ENCODE peak calls at places on chromosomes 13 and 19, in seven cellular contexts. X is H9, Y is H1, S is mesendoderm, F is neuronal stem cell, U is trophoblast cell, B is mesenchymal stem cell. E is an unnamed sample.

GRCh38 chr13:30576528-30576927 is 41.2 kb upstream of the USPL1 start:
- DNase-seq in U (no peak), X (no peak), S (no peak), Y (no peak), B (peak), F (no peak), E (peak)

GRCh38 chr13:78998736-78999135 is 339.8 kb upstream of the OBI1 start:
- DNase-seq in U (no peak), X (no peak), F (no peak), B (no peak), S (no peak), Y (no peak), E (no peak)

GRCh38 chr13:50732712-50733111 is 110.8 kb downstream of the DLEU7 start:
- DNase-seq in S (no peak), U (no peak), X (no peak), F (no peak), Y (no peak), B (peak), E (peak)

GRCh38 chr19:311813-312261 is 20.6 kb upstream of the PLPP2 start:
- DNase-seq in B (no peak), F (no peak), U (no peak), X (no peak), Y (no peak), S (no peak), E (no peak)

GRCh38 chr13:27641711-27642502 is 20.2 kb downstream of the POLR1D start:
- DNase-seq in U (no peak), Y (no peak), S (no peak), X (no peak), B (no peak), F (no peak), E (no peak)

GRCh38 chr19:46232029-46232428 is 2.5 kb downstream of the IGFL1 start:
- DNase-seq in X (no peak), Y (no peak), S (no peak), B (no peak), F (no peak), U (peak), E (no peak)

GRCh38 chr13:72599148-72599743 is 128.2 kb downstream of the MZT1 start:
- DNase-seq in X (no peak), F (no peak), U (no peak), S (no peak), Y (no peak), B (no peak), E (no peak)

GRCh38 chr13:73141292-73141771 is 82.5 kb downstream of the KLF5 start:
- DNase-seq in S (no peak), B (peak), U (no peak), Y (no peak), X (no peak), F (peak), E (peak)

GRCh38 chr19:44890366-44891015 is 563 bp upstream of the TOMM40 start:
- DNase-seq in B (peak), F (peak), Y (peak), X (peak), U (peak), S (peak), E (peak)

GRCh38 chr19:14580623-14581237 is 2.2 kb upstream of the CLEC17A start:
- DNase-seq in S (no peak), B (no peak), U (no peak), F (no peak), Y (no peak), X (no peak), E (no peak)

GRCh38 chr13:38395505-38395803 is 45.8 kb downstream of the UFM1 start:
- DNase-seq in Y (no peak), U (no peak), F (no peak), S (peak), B (no peak), X (no peak), E (no peak)

GRCh38 chr13:100517706-100518105 is 70.9 kb downstream of the GGACT start:
- DNase-seq in U (no peak), B (no peak), X (no peak), Y (no peak), F (no peak), S (no peak), E (no peak)

GRCh38 chr19:782195-783043 is 14.8 kb upstream of the PTBP1 start:
- DNase-seq in B (peak), X (peak), U (no peak), F (peak), S (peak), Y (peak), E (peak)

GRCh38 chr13:39893808-39894207 is 238.3 kb downstream of the COG6 start:
- DNase-seq in B (no peak), X (no peak), Y (no peak), F (no peak), U (no peak), S (no peak), E (no peak)

GRCh38 chr13:33353210-33353609 is 67.7 kb upstream of the STARD13 start:
- DNase-seq in Y (no peak), F (no peak), S (no peak), U (no peak), X (no peak), B (no peak), E (no peak)

GRCh38 chr13:108026671-108027410 is 188.5 kb downstream of the LIG4 start:
- DNase-seq in U (no peak), X (no peak), B (no peak), S (no peak), F (no peak), Y (no peak), E (no peak)

GRCh38 chr13:91357613-91358383 is 10.3 kb downstream of the MIR17HG start:
- DNase-seq in Y (no peak), U (no peak), S (no peak), X (no peak), B (no peak), F (no peak), E (no peak)
- H3K4ac ChIP-seq in Y (no peak), U (no peak), S (no peak), X (no peak), B (no peak), F (no peak), E (no peak)

GRCh38 chr13:53311561-53311960 is 282.9 kb downstream of the OLFM4 start:
- DNase-seq in U (no peak), F (no peak), S (peak), Y (no peak), B (no peak), X (no peak), E (no peak)
- H3K4ac ChIP-seq in U (no peak), F (no peak), S (no peak), Y (no peak), B (no peak), X (no peak), E (no peak)

DNA sequence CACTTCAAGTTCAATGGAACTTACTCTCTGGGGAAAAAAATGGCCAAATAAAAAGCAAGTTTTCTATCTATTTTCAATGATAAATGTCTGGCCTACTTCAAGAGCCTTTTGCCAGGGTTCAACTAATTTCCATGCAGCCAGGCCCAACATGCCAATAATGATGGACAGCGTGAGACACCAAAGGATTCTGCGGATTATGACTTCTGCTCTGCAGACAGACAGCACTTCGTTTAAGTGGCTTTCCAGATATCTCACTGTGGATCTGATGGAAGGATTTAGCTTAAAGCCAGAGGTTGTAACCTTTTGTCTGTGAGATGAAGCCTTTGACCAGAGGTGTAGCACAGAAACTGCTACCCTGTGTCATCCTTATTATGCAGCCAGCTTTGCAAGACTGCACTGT is 614.2 kb downstream of the DCT start:
- DNase-seq in F (no peak), X (no peak), U (no peak), S (peak), Y (no peak), B (no peak), E (no peak)
- H3K4ac ChIP-seq in F (no peak), X (no peak), U (no peak), S (no peak), Y (no peak), B (no peak), E (peak)

DNA sequence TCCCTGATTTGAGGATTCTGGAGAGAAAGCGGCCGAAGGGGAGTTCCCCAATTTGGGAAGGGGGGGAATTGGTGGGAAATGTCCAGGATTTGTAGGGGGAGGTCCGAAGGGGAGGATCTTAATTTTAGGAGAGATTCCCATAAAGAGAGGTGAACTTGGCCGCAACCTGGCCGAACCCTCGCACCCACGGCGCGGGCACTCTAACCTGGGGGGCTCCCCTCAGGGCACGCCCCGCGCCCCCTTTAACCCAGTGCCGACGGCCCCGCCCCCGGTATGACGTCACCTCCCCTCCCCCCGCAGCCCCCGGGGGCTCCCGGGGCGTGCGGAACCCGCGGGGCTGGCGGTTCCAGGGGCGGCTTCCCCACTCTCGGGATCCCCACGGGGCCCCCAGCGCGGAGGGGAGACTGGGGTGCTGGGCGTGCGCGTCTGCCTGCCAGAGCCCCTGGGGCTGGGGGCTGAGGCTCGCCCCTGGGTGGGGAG is 1.1 kb downstream of the PTPRS start:
- DNase-seq in Y (no peak), B (no peak), U (no peak), X (no peak), S (no peak), F (no peak), E (no peak)
- H3K4ac ChIP-seq in Y (no peak), B (no peak), U (peak), X (no peak), S (peak), F (peak), E (peak)

DNA sequence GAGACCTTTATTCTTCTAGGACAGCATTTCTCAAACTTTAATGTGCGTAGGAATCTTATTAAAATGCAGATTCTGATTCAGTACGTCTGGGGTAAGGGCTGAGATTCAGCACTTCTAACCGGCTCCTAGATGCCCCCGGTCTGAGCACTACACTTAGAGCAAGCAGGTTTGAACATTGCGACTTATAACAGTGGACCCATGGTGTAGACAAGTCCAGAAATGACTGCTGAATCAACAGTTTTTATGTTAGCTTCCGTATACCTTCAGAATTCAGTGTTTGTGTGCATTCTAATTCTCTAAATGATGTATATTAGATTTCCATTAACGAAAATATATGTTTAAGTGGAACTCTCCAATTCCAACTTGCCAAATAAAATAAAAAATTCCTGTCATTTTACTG is 17.5 kb upstream of the CPB2 start:
- DNase-seq in S (no peak), X (no peak), B (no peak), F (no peak), Y (no peak), U (no peak), E (no peak)
- H3K4ac ChIP-seq in S (no peak), X (no peak), B (no peak), F (no peak), Y (no peak), U (no peak), E (no peak)

GRCh38 chr19:3265432-3265831 is 41.0 kb downstream of the CELF5 start:
- DNase-seq in B (no peak), U (no peak), X (no peak), F (no peak), Y (no peak), S (no peak), E (no peak)
- H3K4ac ChIP-seq in B (no peak), U (no peak), X (no peak), F (no peak), Y (no peak), S (no peak), E (no peak)

DNA sequence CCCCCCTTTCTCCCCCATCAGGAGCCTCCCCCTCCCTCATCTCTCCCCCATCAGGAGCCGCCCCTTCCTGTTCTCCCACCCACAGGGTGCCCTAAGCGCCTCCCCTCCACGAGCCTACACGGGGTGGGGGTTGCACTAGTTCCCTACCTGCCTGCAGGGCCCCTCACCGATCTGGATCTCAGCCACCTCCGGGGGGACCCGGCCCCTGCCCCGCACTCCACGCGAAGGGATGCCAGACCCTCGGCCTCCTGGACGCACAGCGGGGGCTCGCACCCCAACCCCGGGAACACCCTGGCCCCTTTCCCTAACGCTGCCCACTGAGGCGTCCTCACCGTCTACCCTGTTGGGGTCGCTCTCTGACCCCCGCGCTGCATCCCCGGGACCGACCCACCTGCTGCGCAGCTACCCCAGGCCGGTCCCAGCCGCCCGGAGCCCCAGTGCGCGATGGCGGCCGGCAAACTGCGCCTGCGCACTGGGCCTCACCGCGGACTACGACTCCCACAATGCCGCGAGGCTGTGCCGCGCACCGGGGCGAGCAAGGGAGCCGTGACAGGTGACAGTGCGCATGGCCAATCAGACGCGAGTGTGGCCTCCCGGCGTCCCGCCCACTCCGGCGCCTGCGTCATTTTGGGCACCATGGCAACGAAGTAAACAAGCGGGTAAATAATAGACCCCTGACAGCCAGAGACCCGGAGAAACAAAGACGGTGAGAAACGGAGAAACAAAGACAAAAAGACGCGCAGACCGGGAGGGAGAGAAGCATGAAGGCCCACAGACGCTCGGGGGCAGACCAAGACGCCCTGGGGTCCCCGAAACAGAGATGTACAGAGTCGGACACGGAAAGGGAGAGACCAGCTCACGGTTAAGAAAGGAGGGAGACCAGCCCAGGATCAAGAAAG is at the start of gene ZSCAN18:
- DNase-seq in Y (peak), U (peak), S (peak), B (peak), X (peak), F (peak), E (peak)
- H3K4ac ChIP-seq in Y (peak), U (peak), S (peak), B (peak), X (peak), F (peak), E (peak)

GRCh38 chr19:21907516-21907915 is 71.5 kb upstream of the ZNF43 start:
- DNase-seq in U (peak), B (no peak), X (no peak), S (no peak), Y (no peak), F (no peak), E (no peak)

GRCh38 chr19:21902596-21902995 is 66.6 kb upstream of the ZNF43 start:
- DNase-seq in U (peak), Y (no peak), X (no peak), F (no peak), B (no peak), S (no peak), E (no peak)

GRCh38 chr19:21912654-21913053 is 76.7 kb upstream of the ZNF43 start:
- DNase-seq in S (no peak), X (no peak), U (no peak), Y (no peak), F (no peak), B (no peak), E (no peak)

GRCh38 chr19:21910318-21910717 is 74.3 kb upstream of the ZNF43 start:
- DNase-seq in B (no peak), X (no peak), Y (no peak), S (no peak), U (peak), F (no peak), E (no peak)

DNA sequence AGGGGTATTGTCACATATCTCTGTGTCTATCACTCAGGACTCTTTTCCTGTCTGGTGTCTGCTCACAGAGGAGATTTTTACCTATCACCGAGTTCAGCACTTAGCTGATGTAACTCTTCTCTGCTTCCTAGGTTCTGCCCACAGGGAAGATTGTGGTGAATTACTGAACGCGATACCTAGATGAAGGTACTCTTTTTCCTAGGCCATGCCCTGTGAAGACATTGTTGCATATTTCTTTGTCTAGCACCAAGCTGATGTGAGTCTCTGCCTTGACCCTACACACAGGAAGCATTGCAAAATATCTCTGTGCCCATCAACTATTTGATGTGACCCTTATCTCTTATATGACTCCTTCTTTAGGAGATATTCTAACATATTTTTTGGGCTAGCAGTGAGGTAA is 72.1 kb upstream of the ZNF43 start:
- DNase-seq in U (peak), X (no peak), S (no peak), F (no peak), B (no peak), Y (no peak), E (no peak)
- H3K4ac ChIP-seq in U (no peak), X (no peak), S (no peak), F (no peak), B (no peak), Y (no peak), E (no peak)

GRCh38 chr13:60798503-60798902 is 401.5 kb downstream of the TDRD3 start:
- DNase-seq in F (no peak), B (no peak), S (no peak), U (no peak), Y (no peak), X (no peak), E (no peak)
- H3K4ac ChIP-seq in F (no peak), B (no peak), S (no peak), U (no peak), Y (no peak), X (no peak), E (no peak)

E was measured in IMR-90.